ENCODE peak calls at places on chromosomes 6 and 20, in ten cellular contexts. One of them, this sample, is unnamed.

GRCh38 chr20:10649817-10650200 is 24.0 kb downstream of the JAG1 start:
- DNase-seq in GM04503: no peak
- DNase-seq in right cardiac atrium: no peak
- DNase-seq in activated CD4-positive, alpha-beta T cell treated with anti-CD3 and anti-CD28 coated beads, Interleukin-2, amount 10 ng/mL, durations not matched to agents 24 days and 14 days: no peak
- DNase-seq in stimulated activated CD4-positive, alpha-beta T cell treated with anti-CD3 and anti-CD28 coated beads, Interleukin-1b, Interleukin-23, amount 100 ng/mL, for 24 hours: no peak
- DNase-seq in occipital lobe: no peak
- DNase-seq in stimulated activated naive CD8-positive, alpha-beta T cell treated with anti-CD3 and anti-CD28 coated beads, Interleukin-15, amount 100 ng/mL, for 72 hours: no peak
- DNase-seq in substantia nigra: no peak
- DNase-seq in Caki2: no peak
- DNase-seq in activated gamma-delta T cell treated with anti-CD3 and anti-CD28 coated beads, Interleukin-2, amount 50 U/mL, for 16 hours: no peak
- DNase-seq in this sample: no peak

GRCh38 chr20:38093641-38094077 is 60.1 kb downstream of the RPRD1B start:
- DNase-seq in Caki2: no peak
- DNase-seq in occipital lobe: no peak
- DNase-seq in GM04503: no peak
- DNase-seq in stimulated activated naive CD8-positive, alpha-beta T cell treated with anti-CD3 and anti-CD28 coated beads, Interleukin-15, amount 100 ng/mL, for 72 hours: no peak
- DNase-seq in activated CD4-positive, alpha-beta T cell treated with anti-CD3 and anti-CD28 coated beads, Interleukin-2, amount 10 ng/mL, durations not matched to agents 24 days and 14 days: no peak
- DNase-seq in right cardiac atrium: no peak
- DNase-seq in activated gamma-delta T cell treated with anti-CD3 and anti-CD28 coated beads, Interleukin-2, amount 50 U/mL, for 16 hours: no peak
- DNase-seq in stimulated activated CD4-positive, alpha-beta T cell treated with anti-CD3 and anti-CD28 coated beads, Interleukin-1b, Interleukin-23, amount 100 ng/mL, for 24 hours: no peak
- DNase-seq in substantia nigra: no peak
- DNase-seq in this sample: no peak

GRCh38 chr20:43560974-43561373 is 2.1 kb downstream of the SGK2 start:
- DNase-seq in stimulated activated CD4-positive, alpha-beta T cell treated with anti-CD3 and anti-CD28 coated beads, Interleukin-1b, Interleukin-23, amount 100 ng/mL, for 24 hours: no peak
- DNase-seq in occipital lobe: no peak
- DNase-seq in right cardiac atrium: no peak
- DNase-seq in GM04503: no peak
- DNase-seq in substantia nigra: no peak
- DNase-seq in stimulated activated naive CD8-positive, alpha-beta T cell treated with anti-CD3 and anti-CD28 coated beads, Interleukin-15, amount 100 ng/mL, for 72 hours: no peak
- DNase-seq in Caki2: no peak
- DNase-seq in activated CD4-positive, alpha-beta T cell treated with anti-CD3 and anti-CD28 coated beads, Interleukin-2, amount 10 ng/mL, durations not matched to agents 24 days and 14 days: no peak
- DNase-seq in activated gamma-delta T cell treated with anti-CD3 and anti-CD28 coated beads, Interleukin-2, amount 50 U/mL, for 16 hours: no peak
- DNase-seq in this sample: no peak

GRCh38 chr6:99458319-99458718 is 33.2 kb upstream of the PNISR start:
- DNase-seq in stimulated activated CD4-positive, alpha-beta T cell treated with anti-CD3 and anti-CD28 coated beads, Interleukin-1b, Interleukin-23, amount 100 ng/mL, for 24 hours: no peak
- DNase-seq in activated CD4-positive, alpha-beta T cell treated with anti-CD3 and anti-CD28 coated beads, Interleukin-2, amount 10 ng/mL, durations not matched to agents 24 days and 14 days: no peak
- DNase-seq in substantia nigra: no peak
- DNase-seq in activated gamma-delta T cell treated with anti-CD3 and anti-CD28 coated beads, Interleukin-2, amount 50 U/mL, for 16 hours: no peak
- DNase-seq in GM04503: no peak
- DNase-seq in Caki2: no peak
- DNase-seq in stimulated activated naive CD8-positive, alpha-beta T cell treated with anti-CD3 and anti-CD28 coated beads, Interleukin-15, amount 100 ng/mL, for 72 hours: no peak
- DNase-seq in right cardiac atrium: no peak
- DNase-seq in occipital lobe: no peak
- DNase-seq in this sample: no peak

GRCh38 chr20:37886851-37887297 is 16.1 kb upstream of the VSTM2L start:
- DNase-seq in activated CD4-positive, alpha-beta T cell treated with anti-CD3 and anti-CD28 coated beads, Interleukin-2, amount 10 ng/mL, durations not matched to agents 24 days and 14 days: no peak
- DNase-seq in GM04503: no peak
- DNase-seq in right cardiac atrium: peak; percentile 70
- DNase-seq in Caki2: no peak
- DNase-seq in stimulated activated naive CD8-positive, alpha-beta T cell treated with anti-CD3 and anti-CD28 coated beads, Interleukin-15, amount 100 ng/mL, for 72 hours: no peak
- DNase-seq in activated gamma-delta T cell treated with anti-CD3 and anti-CD28 coated beads, Interleukin-2, amount 50 U/mL, for 16 hours: no peak
- DNase-seq in stimulated activated CD4-positive, alpha-beta T cell treated with anti-CD3 and anti-CD28 coated beads, Interleukin-1b, Interleukin-23, amount 100 ng/mL, for 24 hours: no peak
- DNase-seq in occipital lobe: no peak
- DNase-seq in substantia nigra: no peak
- DNase-seq in this sample: no peak

GRCh38 chr6:27866370-27867050 is 45.7 kb downstream of the OR2B2 start:
- DNase-seq in right cardiac atrium: no peak
- DNase-seq in activated CD4-positive, alpha-beta T cell treated with anti-CD3 and anti-CD28 coated beads, Interleukin-2, amount 10 ng/mL, durations not matched to agents 24 days and 14 days: peak; percentile 88
- DNase-seq in Caki2: peak; percentile 65
- DNase-seq in GM04503: no peak
- DNase-seq in activated gamma-delta T cell treated with anti-CD3 and anti-CD28 coated beads, Interleukin-2, amount 50 U/mL, for 16 hours: peak; percentile 3
- DNase-seq in stimulated activated CD4-positive, alpha-beta T cell treated with anti-CD3 and anti-CD28 coated beads, Interleukin-1b, Interleukin-23, amount 100 ng/mL, for 24 hours: no peak
- DNase-seq in stimulated activated naive CD8-positive, alpha-beta T cell treated with anti-CD3 and anti-CD28 coated beads, Interleukin-15, amount 100 ng/mL, for 72 hours: no peak
- DNase-seq in occipital lobe: no peak
- DNase-seq in substantia nigra: no peak
- DNase-seq in this sample: peak; percentile 69

GRCh38 chr20:49447946-49448809 is 34.3 kb downstream of the KCNB1 start:
- DNase-seq in activated CD4-positive, alpha-beta T cell treated with anti-CD3 and anti-CD28 coated beads, Interleukin-2, amount 10 ng/mL, durations not matched to agents 24 days and 14 days: no peak
- DNase-seq in occipital lobe: no peak
- DNase-seq in Caki2: no peak
- DNase-seq in activated gamma-delta T cell treated with anti-CD3 and anti-CD28 coated beads, Interleukin-2, amount 50 U/mL, for 16 hours: no peak
- DNase-seq in stimulated activated CD4-positive, alpha-beta T cell treated with anti-CD3 and anti-CD28 coated beads, Interleukin-1b, Interleukin-23, amount 100 ng/mL, for 24 hours: no peak
- DNase-seq in right cardiac atrium: peak; percentile 84
- DNase-seq in substantia nigra: peak; percentile 10
- DNase-seq in GM04503: no peak
- DNase-seq in stimulated activated naive CD8-positive, alpha-beta T cell treated with anti-CD3 and anti-CD28 coated beads, Interleukin-15, amount 100 ng/mL, for 72 hours: no peak
- DNase-seq in this sample: no peak

GRCh38 chr6:11876934-11877433 is 98.4 kb upstream of the ADTRP start:
- DNase-seq in right cardiac atrium: no peak
- DNase-seq in substantia nigra: no peak
- DNase-seq in stimulated activated CD4-positive, alpha-beta T cell treated with anti-CD3 and anti-CD28 coated beads, Interleukin-1b, Interleukin-23, amount 100 ng/mL, for 24 hours: no peak
- DNase-seq in Caki2: no peak
- DNase-seq in activated CD4-positive, alpha-beta T cell treated with anti-CD3 and anti-CD28 coated beads, Interleukin-2, amount 10 ng/mL, durations not matched to agents 24 days and 14 days: no peak
- DNase-seq in activated gamma-delta T cell treated with anti-CD3 and anti-CD28 coated beads, Interleukin-2, amount 50 U/mL, for 16 hours: no peak
- DNase-seq in GM04503: no peak
- DNase-seq in stimulated activated naive CD8-positive, alpha-beta T cell treated with anti-CD3 and anti-CD28 coated beads, Interleukin-15, amount 100 ng/mL, for 72 hours: no peak
- DNase-seq in occipital lobe: no peak
- DNase-seq in this sample: no peak

GRCh38 chr6:153787341-153787606 is 251.8 kb upstream of the OPRM1 start:
- DNase-seq in occipital lobe: no peak
- DNase-seq in GM04503: no peak
- DNase-seq in activated gamma-delta T cell treated with anti-CD3 and anti-CD28 coated beads, Interleukin-2, amount 50 U/mL, for 16 hours: no peak
- DNase-seq in right cardiac atrium: no peak
- DNase-seq in stimulated activated naive CD8-positive, alpha-beta T cell treated with anti-CD3 and anti-CD28 coated beads, Interleukin-15, amount 100 ng/mL, for 72 hours: no peak
- DNase-seq in stimulated activated CD4-positive, alpha-beta T cell treated with anti-CD3 and anti-CD28 coated beads, Interleukin-1b, Interleukin-23, amount 100 ng/mL, for 24 hours: no peak
- DNase-seq in Caki2: peak; percentile 63
- DNase-seq in substantia nigra: no peak
- DNase-seq in activated CD4-positive, alpha-beta T cell treated with anti-CD3 and anti-CD28 coated beads, Interleukin-2, amount 10 ng/mL, durations not matched to agents 24 days and 14 days: no peak
- DNase-seq in this sample: no peak

GRCh38 chr20:60589624-60590023 is 631.4 kb downstream of the CDH26 start:
- DNase-seq in stimulated activated CD4-positive, alpha-beta T cell treated with anti-CD3 and anti-CD28 coated beads, Interleukin-1b, Interleukin-23, amount 100 ng/mL, for 24 hours: no peak
- DNase-seq in right cardiac atrium: no peak
- DNase-seq in substantia nigra: no peak
- DNase-seq in activated gamma-delta T cell treated with anti-CD3 and anti-CD28 coated beads, Interleukin-2, amount 50 U/mL, for 16 hours: no peak
- DNase-seq in stimulated activated naive CD8-positive, alpha-beta T cell treated with anti-CD3 and anti-CD28 coated beads, Interleukin-15, amount 100 ng/mL, for 72 hours: no peak
- DNase-seq in occipital lobe: no peak
- DNase-seq in GM04503: no peak
- DNase-seq in activated CD4-positive, alpha-beta T cell treated with anti-CD3 and anti-CD28 coated beads, Interleukin-2, amount 10 ng/mL, durations not matched to agents 24 days and 14 days: peak; percentile 57
- DNase-seq in Caki2: peak; percentile 20
- DNase-seq in this sample: no peak

GRCh38 chr20:45489083-45489531 is 19.6 kb downstream of the WFDC2 start:
- DNase-seq in stimulated activated naive CD8-positive, alpha-beta T cell treated with anti-CD3 and anti-CD28 coated beads, Interleukin-15, amount 100 ng/mL, for 72 hours: no peak
- DNase-seq in Caki2: peak; percentile 33
- DNase-seq in activated CD4-positive, alpha-beta T cell treated with anti-CD3 and anti-CD28 coated beads, Interleukin-2, amount 10 ng/mL, durations not matched to agents 24 days and 14 days: no peak
- DNase-seq in stimulated activated CD4-positive, alpha-beta T cell treated with anti-CD3 and anti-CD28 coated beads, Interleukin-1b, Interleukin-23, amount 100 ng/mL, for 24 hours: no peak
- DNase-seq in right cardiac atrium: no peak
- DNase-seq in activated gamma-delta T cell treated with anti-CD3 and anti-CD28 coated beads, Interleukin-2, amount 50 U/mL, for 16 hours: no peak
- DNase-seq in substantia nigra: no peak
- DNase-seq in occipital lobe: no peak
- DNase-seq in GM04503: no peak
- DNase-seq in this sample: no peak

GRCh38 chr6:137852346-137852745 is 14.7 kb upstream of the TNFAIP3 start:
- DNase-seq in occipital lobe: no peak
- DNase-seq in activated CD4-positive, alpha-beta T cell treated with anti-CD3 and anti-CD28 coated beads, Interleukin-2, amount 10 ng/mL, durations not matched to agents 24 days and 14 days: no peak
- DNase-seq in Caki2: no peak
- DNase-seq in right cardiac atrium: no peak
- DNase-seq in GM04503: no peak
- DNase-seq in substantia nigra: no peak
- DNase-seq in stimulated activated naive CD8-positive, alpha-beta T cell treated with anti-CD3 and anti-CD28 coated beads, Interleukin-15, amount 100 ng/mL, for 72 hours: no peak
- DNase-seq in activated gamma-delta T cell treated with anti-CD3 and anti-CD28 coated beads, Interleukin-2, amount 50 U/mL, for 16 hours: no peak
- DNase-seq in stimulated activated CD4-positive, alpha-beta T cell treated with anti-CD3 and anti-CD28 coated beads, Interleukin-1b, Interleukin-23, amount 100 ng/mL, for 24 hours: no peak
- DNase-seq in this sample: no peak

This sample was measured in NCI-H1105.